ENCODE peak calls at places on chromosomes 5 and 9, in nine cellular contexts. Q is upper lobe of right lung, D is endodermal cell, U is gastrocnemius medialis, N is cardiac muscle cell, G is right lobe of liver, R is upper lobe of left lung, S is IMR-90, M is heart right ventricle. E is an unnamed sample.
A peak's percentile ranks its signal among the peaks of the same experiment; 100 is the strongest.

GRCh38 chr5:38641003-38641402 is 84.6 kb upstream of the LIFR start:
- DNase-seq in Q (no peak), D (no peak), U (no peak), N (no peak), G (no peak), R (peak; percentile 0), S (no peak), M (no peak), E (no peak)

GRCh38 chr5:81533629-81534480 is 139.9 kb upstream of the ACOT12 start:
- DNase-seq in Q (no peak), D (no peak), U (no peak), N (no peak), G (no peak), R (no peak), S (no peak), M (no peak), E (no peak)

GRCh38 chr5:156475831-156476551 is 149.0 kb downstream of the SGCD start:
- DNase-seq in Q (no peak), D (peak; percentile 86), U (peak; percentile 64), N (peak; percentile 14), G (no peak), R (no peak), S (peak; percentile 98), M (no peak), E (no peak)

GRCh38 chr9:113949206-113950078 is 73.3 kb downstream of the ZNF618 start:
- DNase-seq in Q (no peak), D (no peak), U (no peak), N (no peak), G (peak; percentile 57), R (peak; percentile 36), S (no peak), M (no peak), E (no peak)

GRCh38 chr5:66174338-66174737 is 30.2 kb downstream of the SREK1 start:
- DNase-seq in Q (no peak), D (no peak), U (no peak), N (peak; percentile 23), G (no peak), R (no peak), S (peak; percentile 47), M (no peak), E (no peak)

GRCh38 chr5:56681346-56681745 is 134.0 kb upstream of the MAP3K1 start:
- DNase-seq in Q (no peak), D (no peak), U (no peak), N (no peak), G (no peak), R (no peak), S (peak; percentile 43), M (no peak), E (no peak)

GRCh38 chr9:91071185-91071990 is 269.8 kb downstream of the SYK start:
- DNase-seq in Q (no peak), D (no peak), U (peak; percentile 85), N (no peak), G (no peak), R (peak; percentile 31), S (peak; percentile 99), M (no peak), E (no peak)

GRCh38 chr9:124412228-124412575 is 3.0 kb downstream of the PSMB7 start:
- DNase-seq in Q (no peak), D (no peak), U (no peak), N (no peak), G (no peak), R (no peak), S (no peak), M (no peak), E (no peak)

GRCh38 chr9:2271426-2271825 is 256.3 kb downstream of the SMARCA2 start:
- DNase-seq in Q (no peak), D (peak; percentile 85), U (no peak), N (no peak), G (no peak), R (no peak), S (no peak), M (no peak), E (peak; percentile 48)

GRCh38 chr9:28024616-28025147 is 451.4 kb upstream of the C9orf72 start:
- DNase-seq in Q (no peak), D (no peak), U (no peak), N (no peak), G (no peak), R (no peak), S (no peak), M (no peak), E (no peak)

GRCh38 chr9:133375116-133375723 is 640 bp downstream of the SURF4 start:
- DNase-seq in Q (no peak), D (peak; percentile 63), U (no peak), N (peak; percentile 41), G (peak; percentile 81), R (no peak), S (peak; percentile 46), M (no peak), E (peak; percentile 52)

GRCh38 chr5:68928617-68929302 is 165.1 kb upstream of the SLC30A5 start:
- DNase-seq in Q (no peak), D (no peak), U (no peak), N (no peak), G (no peak), R (no peak), S (no peak), M (no peak), E (no peak)

GRCh38 chr9:77943053-77943452 is 88.6 kb downstream of the GNAQ start:
- DNase-seq in Q (no peak), D (no peak), U (no peak), N (no peak), G (no peak), R (no peak), S (no peak), M (no peak), E (no peak)

GRCh38 chr9:77945798-77946197 is 85.8 kb downstream of the GNAQ start:
- DNase-seq in Q (no peak), D (no peak), U (no peak), N (peak; percentile 14), G (no peak), R (no peak), S (peak; percentile 47), M (no peak), E (no peak)

GRCh38 chr9:77939149-77939668 is 92.4 kb downstream of the GNAQ start:
- DNase-seq in Q (no peak), D (no peak), U (no peak), N (no peak), G (no peak), R (no peak), S (peak; percentile 60), M (no peak), E (no peak)

GRCh38 chr9:77946969-77947368 is 84.6 kb downstream of the GNAQ start:
- DNase-seq in Q (no peak), D (no peak), U (no peak), N (no peak), G (no peak), R (no peak), S (no peak), M (no peak), E (no peak)

GRCh38 chr9:77944556-77945261 is 86.9 kb downstream of the GNAQ start:
- DNase-seq in Q (peak; percentile 71), D (peak; percentile 74), U (no peak), N (no peak), G (no peak), R (no peak), S (no peak), M (no peak), E (no peak)
- TF ChIP-seq CTCF in Q (peak; percentile 35), D (peak; percentile 70), U (no peak), N (no peak), G (no peak), R (peak; percentile 7), S (no peak), M (no peak), E (no peak)

GRCh38 chr5:157485811-157486739 is 26.1 kb downstream of the NIPAL4 start:
- DNase-seq in Q (no peak), D (no peak), U (no peak), N (no peak), G (no peak), R (no peak), S (no peak), M (no peak), E (peak; percentile 37)
- H3K36me3 ChIP-seq in Q (peaks cover 35% of the 10 kb centered on the region), D (peaks cover 94% of the 10 kb centered on the region), U (no peaks in the 10 kb centered on the region), N (peaks cover 4% of the 10 kb centered on the region), G (peaks cover 5% of the 10 kb centered on the region), R (no peaks in the 10 kb centered on the region), S (peaks cover 41% of the 10 kb centered on the region), M (peaks cover 99% of the 10 kb centered on the region), E (peaks cover 11% of the 10 kb centered on the region)

DNA sequence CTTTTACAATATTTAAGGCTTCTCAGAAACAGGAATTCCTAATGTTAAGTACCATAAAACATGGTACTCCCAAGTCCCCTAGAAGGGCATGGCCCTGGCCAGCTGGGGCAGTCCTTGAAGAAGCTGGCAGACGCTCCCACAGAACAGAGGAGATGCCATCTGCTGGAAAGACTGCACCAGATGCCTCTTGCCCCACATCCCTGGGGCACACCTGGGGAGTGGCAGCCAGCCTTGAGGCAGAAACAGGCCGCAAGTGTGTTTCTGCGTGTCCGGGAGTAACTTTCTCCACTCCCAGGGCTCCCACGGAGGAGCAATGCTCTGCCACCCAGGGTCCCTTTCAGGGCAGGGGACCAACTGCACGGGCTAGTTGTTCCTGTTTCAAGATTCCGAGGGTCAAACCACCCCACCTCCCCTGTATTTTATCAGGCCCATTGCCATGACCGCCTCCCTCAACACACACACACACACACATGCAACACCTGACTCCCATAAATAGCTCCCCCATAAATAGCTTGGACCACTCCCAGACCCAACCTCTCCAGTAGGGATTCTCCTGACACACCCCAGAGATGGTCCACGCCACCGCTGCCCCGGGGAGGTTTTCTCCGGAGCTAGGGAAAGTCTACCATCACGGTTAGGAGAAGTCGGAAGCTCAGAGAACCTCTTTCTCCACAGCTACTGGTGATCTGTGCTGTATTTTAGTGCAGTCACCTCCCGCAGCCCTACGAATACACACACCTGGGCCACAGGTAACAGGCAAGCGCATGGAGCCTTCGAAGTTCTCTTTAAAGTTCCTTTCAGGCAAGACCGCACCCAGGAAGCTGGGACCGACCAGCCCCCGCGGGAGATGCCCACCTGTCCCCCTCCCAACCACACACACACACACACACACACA is 1.5 kb downstream of the SPOCK1 start:
- DNase-seq in Q (peak; percentile 47), D (no peak), U (no peak), N (no peak), G (no peak), R (peak; percentile 9), S (no peak), M (no peak), E (peak; percentile 3)
- H3K27me3 ChIP-seq in Q (peaks cover 26% of the 10 kb centered on the region), D (peaks cover 54% of the 10 kb centered on the region), U (no peaks in the 10 kb centered on the region), N (peaks cover 63% of the 10 kb centered on the region), G (peaks cover 7% of the 10 kb centered on the region), R (peaks cover 13% of the 10 kb centered on the region), S (peaks cover 15% of the 10 kb centered on the region), M (peaks cover 15% of the 10 kb centered on the region), E (no peaks in the 10 kb centered on the region)

GRCh38 chr5:17666726-17667235 is 32.5 kb downstream of the TAF11L14 start:
- DNase-seq in Q (no peak), D (no peak), U (no peak), N (no peak), G (no peak), R (no peak), S (no peak), M (no peak), E (no peak)

GRCh38 chr5:17665836-17666235 is 31.6 kb downstream of the TAF11L14 start:
- DNase-seq in Q (no peak), D (no peak), U (no peak), N (no peak), G (no peak), R (no peak), S (no peak), M (no peak), E (no peak)

GRCh38 chr5:17670353-17670752 is 36.1 kb downstream of the TAF11L14 start:
- DNase-seq in Q (no peak), D (no peak), U (no peak), N (no peak), G (no peak), R (peak; percentile 67), S (no peak), M (peak; percentile 9), E (no peak)
- TF ChIP-seq CTCF in Q (no peak), D (peak; percentile 30), U (no peak), N (no peak), G (no peak), R (no peak), S (no peak), M (no peak), E (no peak)

GRCh38 chr5:175657593-175658271 is at the start of gene HRH2:
- DNase-seq in Q (no peak), D (peak; percentile 76), U (no peak), N (peak; percentile 67), G (no peak), R (peak; percentile 90), S (no peak), M (peak; percentile 60), E (no peak)
- H3K36me3 ChIP-seq in Q (no peaks in the 10 kb centered on the region), D (no peaks in the 10 kb centered on the region), U (no peaks in the 10 kb centered on the region), N (no peaks in the 10 kb centered on the region), G (no peaks in the 10 kb centered on the region), R (no peaks in the 10 kb centered on the region), S (no peaks in the 10 kb centered on the region), M (no peaks in the 10 kb centered on the region), E (no peaks in the 10 kb centered on the region)

E was measured in GM06990.